ENCODE peak calls at places on chromosomes 12 and 14, in five cellular contexts. K, H, L, R and S are unnamed samples.

GRCh38 chr12:124537525-124538193 is 29.8 kb downstream of the NCOR2 start:
- DNase-seq in R (no peak), H (no peak), L (no peak), K (peak; percentile 82), S (no peak)

GRCh38 chr12:54259194-54260011 is 20.5 kb downstream of the CBX5 start:
- DNase-seq in K (peak; percentile 90), H (peak; percentile 99), R (no peak), L (peak; percentile 95), S (peak; percentile 98)

GRCh38 chr12:48038085-48038484 is 33.8 kb upstream of the COL2A1 start:
- DNase-seq in L (no peak), K (no peak), R (no peak), H (no peak), S (no peak)

GRCh38 chr12:26402648-26403047 is 207.3 kb downstream of the SSPN start:
- DNase-seq in L (no peak), R (peak; percentile 27), K (no peak), H (peak; percentile 56), S (peak; percentile 58)

GRCh38 chr14:31113794-31114193 is 87.6 kb upstream of the STRN3 start:
- DNase-seq in K (no peak), R (no peak), H (no peak), L (no peak), S (no peak)

GRCh38 chr12:21672151-21672550 is 14.5 kb upstream of the LDHB start:
- DNase-seq in R (no peak), K (no peak), L (no peak), H (no peak), S (no peak)

GRCh38 chr12:119207161-119207560 is 28.4 kb downstream of the HSPB8 start:
- DNase-seq in H (no peak), K (no peak), L (no peak), R (no peak), S (no peak)

GRCh38 chr14:61498811-61499210 is 177.4 kb downstream of the PRKCH start:
- DNase-seq in H (no peak), L (no peak), R (no peak), K (no peak), S (no peak)

GRCh38 chr12:131415781-131416180 is 295.1 kb upstream of the SFSWAP start:
- DNase-seq in R (no peak), L (peak; percentile 29), K (peak; percentile 49), H (peak; percentile 49), S (peak; percentile 60)

GRCh38 chr12:91180577-91180976 is 2.0 kb downstream of the DCN start:
- DNase-seq in H (no peak), L (no peak), K (peak; percentile 7), R (peak; percentile 35), S (no peak)

GRCh38 chr14:70873627-70874026 is 33.6 kb upstream of the PCNX1 start:
- DNase-seq in L (no peak), H (peak; percentile 23), K (no peak), R (peak; percentile 20), S (no peak)

GRCh38 chr12:100234591-100235304 is 32.1 kb downstream of the DEPDC4 start:
- DNase-seq in R (peak; percentile 43), L (peak; percentile 18), H (peak; percentile 41), K (peak; percentile 38), S (peak; percentile 74)

GRCh38 chr12:82524636-82525035 is 162.1 kb upstream of the TMTC2 start:
- DNase-seq in H (no peak), K (no peak), R (no peak), L (no peak), S (no peak)

GRCh38 chr12:55850893-55851292 is 8.2 kb upstream of the MMP19 start:
- DNase-seq in K (no peak), L (no peak), R (no peak), H (peak; percentile 64), S (no peak)

GRCh38 chr14:32693114-32693513 is 245.6 kb upstream of the NPAS3 start:
- DNase-seq in K (no peak), H (peak; percentile 14), L (no peak), R (peak; percentile 93), S (peak; percentile 23)

GRCh38 chr12:112194601-112195247 is 69.4 kb downstream of the TRAFD1 start:
- DNase-seq in R (no peak), K (no peak), H (no peak), L (no peak), S (no peak)

GRCh38 chr14:94394594-94395305 is 6.3 kb upstream of the SERPINA1 start:
- DNase-seq in H (no peak), L (no peak), R (no peak), K (no peak), S (no peak)

GRCh38 chr12:21656931-21657335 is 709 bp downstream of the LDHB start:
- DNase-seq in L (peak; percentile 18), R (peak; percentile 53), K (peak; percentile 38), H (peak; percentile 68), S (peak; percentile 53)

GRCh38 chr14:35319509-35319908 is 27.3 kb downstream of the PSMA6 start:
- DNase-seq in R (no peak), K (no peak), H (no peak), L (no peak), S (no peak)

GRCh38 chr12:52419656-52420055 is 13.5 kb upstream of the KRT82 start:
- DNase-seq in H (no peak), K (no peak), R (no peak), L (no peak), S (no peak)

GRCh38 chr14:101689039-101689501 is 72.4 kb upstream of the PPP2R5C start:
- DNase-seq in H (no peak), K (no peak), L (no peak), R (no peak), S (no peak)

GRCh38 chr14:101683365-101683764 is 78.1 kb upstream of the PPP2R5C start:
- DNase-seq in R (no peak), L (no peak), H (no peak), K (no peak), S (no peak)

DNA sequence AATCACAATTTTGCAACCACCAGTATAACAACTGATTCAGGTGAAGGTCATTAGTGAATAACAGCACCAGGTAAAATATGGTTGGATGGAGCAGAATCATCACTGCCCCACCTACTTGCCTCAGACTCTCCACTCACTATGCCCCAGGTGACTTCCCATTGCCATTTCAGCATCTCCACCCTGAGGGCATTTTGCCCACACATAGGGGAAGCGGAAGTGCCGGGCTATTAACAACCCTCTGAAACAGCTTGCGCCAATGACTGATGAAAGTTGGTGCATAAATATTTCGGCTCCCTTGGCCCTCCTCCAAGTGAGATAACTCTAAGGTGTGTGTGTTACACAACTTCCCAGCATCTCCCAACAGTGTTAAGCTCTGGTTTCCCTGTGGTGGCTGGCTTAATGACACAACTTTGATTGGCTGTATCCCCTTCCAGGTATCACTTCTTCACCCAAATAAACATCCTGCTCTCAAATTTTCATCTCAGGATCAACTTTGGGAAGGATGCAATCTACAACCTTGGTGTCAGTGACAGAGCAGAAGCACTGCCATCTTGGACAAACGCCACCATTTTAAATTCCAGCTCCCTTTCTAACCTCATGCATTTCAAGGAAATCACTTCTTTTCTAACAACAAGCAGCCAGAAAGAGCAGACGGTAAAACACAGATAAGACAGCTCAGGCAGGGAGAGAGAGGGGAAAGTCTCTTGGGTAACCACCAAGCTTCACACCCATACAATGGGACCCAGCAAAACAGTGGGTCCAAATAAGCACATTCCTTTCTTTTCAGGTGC is 73.6 kb upstream of the PPP2R5C start:
- DNase-seq in H (no peak), R (no peak), K (no peak), L (no peak), S (no peak)
- H3K4me2 ChIP-seq in H (no peak overlapping the region), R (no peak overlapping the region), K (no peak overlapping the region), L (no peak overlapping the region), S (no peak overlapping the region)

DNA sequence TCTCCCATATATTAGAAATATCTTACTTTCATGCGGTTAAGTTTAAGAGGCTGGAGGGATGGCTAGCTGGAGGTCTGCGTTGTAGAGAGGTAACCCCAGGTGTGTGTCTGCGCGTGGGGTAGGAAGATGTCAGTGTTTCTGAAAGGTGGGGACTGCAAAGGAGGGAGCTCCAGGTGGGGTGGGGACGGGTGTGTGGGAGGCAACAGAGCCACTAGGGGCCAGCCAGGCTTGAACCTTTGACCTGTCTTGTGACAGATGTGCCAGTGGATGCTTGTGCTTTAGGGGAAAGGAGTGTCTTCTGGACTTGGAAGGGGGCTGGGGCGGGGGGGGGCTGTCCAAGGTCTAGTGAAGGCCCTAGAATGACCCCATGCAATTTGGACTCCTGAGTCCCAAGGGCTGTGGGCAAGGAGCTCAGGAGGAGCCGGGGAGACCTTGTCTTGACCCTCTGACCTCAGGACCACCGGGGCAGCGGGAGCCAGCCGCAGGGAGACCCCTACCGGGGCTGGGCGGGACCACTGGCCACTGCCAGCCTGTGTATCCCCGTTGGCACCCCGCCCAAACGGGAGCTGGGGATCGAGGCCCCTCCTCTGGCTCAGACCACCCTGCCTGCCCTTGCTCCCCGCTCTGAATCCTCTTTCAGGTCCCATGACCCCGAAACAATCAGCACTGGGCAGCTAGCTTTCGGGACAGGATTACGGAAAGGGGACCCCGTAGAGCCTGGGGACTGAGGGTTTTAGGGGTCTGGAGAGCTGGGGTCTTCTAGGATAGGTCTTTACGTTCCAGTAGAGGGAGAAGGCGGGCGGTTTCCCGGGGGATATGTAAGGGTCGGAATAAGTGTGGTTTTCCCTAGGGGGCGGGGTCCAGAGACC is 1.1 kb downstream of the GLI1 start:
- DNase-seq in L (peak; percentile 41), K (peak; percentile 63), H (peak; percentile 70), R (peak; percentile 10), S (peak; percentile 91)
- H3K4me2 ChIP-seq in L (peak overlapping the region; percentile 97), K (peak overlapping the region; percentile 94), H (peak overlapping the region; percentile 91), R (peak overlapping the region; percentile 100), S (peak overlapping the region; percentile 100)

DNA sequence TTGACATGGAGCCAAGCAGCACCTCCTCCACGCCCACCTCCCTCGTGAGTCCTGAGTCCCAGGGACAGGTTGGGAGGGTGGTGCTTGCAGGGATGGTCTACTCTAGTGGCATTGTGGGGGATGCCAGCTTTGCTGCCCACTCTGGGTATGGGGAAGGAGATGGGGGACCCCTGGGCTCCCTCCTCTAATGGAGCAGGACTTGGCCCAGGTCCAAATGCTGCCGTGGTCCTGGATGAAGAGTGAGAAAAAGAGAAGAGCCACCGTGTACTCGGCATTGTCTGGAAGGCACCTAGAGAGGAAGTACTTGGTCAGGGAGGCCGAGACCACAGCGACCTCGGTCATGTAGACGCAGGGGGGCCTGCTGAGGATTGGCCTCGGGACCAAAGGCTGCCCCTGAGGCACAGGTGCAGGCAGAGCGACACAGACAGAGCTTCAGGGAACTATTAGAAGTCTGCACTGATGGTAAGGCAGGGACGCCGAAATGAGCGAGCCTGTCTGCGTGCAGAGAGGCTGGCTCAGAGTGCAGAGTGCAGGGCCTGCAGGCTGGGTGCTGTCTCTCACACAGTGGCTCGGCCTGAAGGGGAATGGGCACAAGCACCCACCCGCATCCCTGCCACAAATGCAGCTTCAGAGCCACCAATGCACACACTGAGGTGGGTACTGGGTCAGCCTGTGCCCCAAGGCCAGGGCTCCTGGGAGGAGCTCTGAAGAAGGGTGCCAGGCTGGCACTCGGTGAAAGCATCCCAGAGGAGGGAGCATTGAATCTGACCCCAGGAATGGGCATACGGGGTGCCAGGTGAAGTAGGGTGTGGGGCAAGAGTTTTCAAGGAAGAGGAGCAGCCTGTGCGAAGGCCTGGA is 17.4 kb downstream of the NGB start:
- DNase-seq in H (no peak), R (no peak), L (no peak), K (no peak), S (no peak)
- H3K4me2 ChIP-seq in H (no peak overlapping the region), R (no peak overlapping the region), L (no peak overlapping the region), K (no peak overlapping the region), S (no peak overlapping the region)

GRCh38 chr12:123444396-123445026 is 8.0 kb upstream of the RILPL2 start:
- DNase-seq in R (no peak), H (no peak), L (no peak), K (no peak), S (no peak)
- H3K4me2 ChIP-seq in R (no peak overlapping the region), H (no peak overlapping the region), L (no peak overlapping the region), K (no peak overlapping the region), S (no peak overlapping the region)